ENCODE peak calls at places on chromosomes 6 and 20, in four cellular contexts. C, S, U and O are unnamed samples.
A peak's percentile ranks its signal among the peaks of the same experiment; 100 is the strongest.

GRCh38 chr6:136761227-136761922 is 30.9 kb downstream of the MAP3K5 start:
- DNase-seq in U (no peak), S (no peak), C (no peak), O (no peak)

GRCh38 chr6:31794294-31794865 is 1.2 kb downstream of the VARS1 start:
- DNase-seq in U (peak; percentile 49), S (no peak), C (no peak), O (no peak)

GRCh38 chr6:40152196-40152595 is 217.9 kb upstream of the MOCS1 start:
- DNase-seq in U (no peak), S (no peak), C (no peak), O (no peak)

GRCh38 chr6:119713903-119714302 is 364.3 kb upstream of the MAN1A1 start:
- DNase-seq in U (no peak), C (no peak), S (no peak), O (no peak)

GRCh38 chr6:39280247-39280731 is 33.9 kb downstream of the KCNK17 start:
- DNase-seq in C (peak; percentile 69), S (no peak), U (no peak), O (no peak)

GRCh38 chr6:24985313-24985712 is 49.6 kb upstream of the RIPOR2 start:
- DNase-seq in C (no peak), U (no peak), S (no peak), O (no peak)

GRCh38 chr6:36678488-36679042 is at the start of gene CDKN1A:
- DNase-seq in U (peak; percentile 89), S (peak; percentile 87), C (peak; percentile 68), O (no peak)

GRCh38 chr20:45429618-45430017 is 13.7 kb downstream of the PIGT start:
- DNase-seq in C (no peak), S (no peak), U (no peak), O (no peak)

GRCh38 chr6:149931501-149931900 is 8.6 kb upstream of the RAET1G start:
- DNase-seq in C (no peak), S (no peak), U (no peak), O (no peak)

GRCh38 chr6:2480267-2480966 is 235.0 kb upstream of the GMDS start:
- DNase-seq in U (no peak), C (no peak), S (no peak), O (no peak)

GRCh38 chr6:41424370-41425058 is 89.1 kb downstream of the NCR2 start:
- DNase-seq in C (peak; percentile 66), U (peak; percentile 80), S (peak; percentile 70), O (peak; percentile 31)

GRCh38 chr20:31835977-31836852 is 9.2 kb downstream of the FOXS1 start:
- DNase-seq in U (peak; percentile 88), S (peak; percentile 59), C (peak; percentile 51), O (peak; percentile 23)

GRCh38 chr6:144352310-144352709 is 67.2 kb downstream of the UTRN start:
- DNase-seq in S (no peak), U (no peak), C (no peak), O (no peak)

GRCh38 chr20:50788045-50788867 is 6.6 kb upstream of the BCAS4 start:
- DNase-seq in C (peak; percentile 51), S (peak; percentile 83), U (peak; percentile 68), O (no peak)

GRCh38 chr6:77172578-77172977 is 290.7 kb downstream of the HTR1B start:
- DNase-seq in C (no peak), U (no peak), S (no peak), O (no peak)

GRCh38 chr6:77177470-77177869 is 285.8 kb downstream of the HTR1B start:
- DNase-seq in U (no peak), S (no peak), C (no peak), O (no peak)

GRCh38 chr6:77178821-77179220 is 284.5 kb downstream of the HTR1B start:
- DNase-seq in C (no peak), S (no peak), U (no peak), O (no peak)

DNA sequence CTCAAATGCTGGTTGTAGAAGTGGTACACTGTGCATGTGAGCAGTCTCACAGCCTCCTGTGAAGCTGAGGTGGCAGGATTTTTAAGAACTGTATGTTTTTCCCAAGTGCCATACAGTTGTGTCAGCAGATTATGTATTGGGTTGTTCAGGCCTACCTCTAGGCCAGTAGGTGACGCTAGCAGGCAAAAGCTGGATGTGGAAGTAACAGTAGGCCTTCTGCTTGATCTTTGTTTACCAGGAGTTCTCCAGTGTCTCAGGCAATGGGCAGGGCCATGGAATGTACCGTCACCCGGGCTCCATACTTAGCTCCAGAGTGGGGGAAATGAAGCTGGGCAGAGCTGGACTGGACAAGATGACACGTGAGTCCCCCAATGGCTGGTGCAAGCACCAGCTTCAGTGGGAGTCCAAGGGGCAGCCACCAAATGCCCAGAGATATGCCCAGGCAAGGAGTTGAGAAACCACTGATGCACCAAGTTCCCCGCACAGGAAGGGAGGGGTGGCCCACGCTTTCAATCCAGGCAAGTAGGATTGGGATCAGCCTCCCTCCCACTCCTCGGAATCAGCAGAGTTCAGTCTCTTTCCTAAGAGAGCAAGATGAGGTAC is 289.7 kb downstream of the HTR1B start:
- DNase-seq in S (peak; percentile 1), C (no peak), U (no peak), O (no peak)
- TF ChIP-seq ZNF274 in S (no peak), C (no peak), U (no peak), O (no peak)

DNA sequence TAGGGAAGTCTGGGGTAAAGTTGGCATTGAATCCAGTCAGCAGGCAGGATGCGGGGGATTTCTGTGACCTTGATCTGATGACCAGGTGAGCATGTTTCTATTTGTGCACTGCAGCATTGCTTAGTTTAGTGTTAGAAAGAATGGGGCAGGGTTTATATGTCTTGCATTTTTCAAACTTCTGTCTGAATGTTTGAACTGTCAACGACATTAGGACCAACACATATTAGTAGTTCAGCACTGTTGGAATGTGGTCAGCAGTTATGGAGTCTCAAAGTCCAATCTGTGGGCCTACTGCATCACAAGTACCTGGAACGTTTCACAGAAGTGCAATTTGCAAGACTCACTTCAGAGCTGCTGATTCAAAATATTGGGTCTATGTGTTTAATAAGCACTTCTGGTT is 276.6 kb upstream of the BMP2 start:
- DNase-seq in C (no peak), S (peak; percentile 89), U (no peak), O (no peak)
- TF ChIP-seq REST in C (no peak), S (peak; percentile 98), U (no peak), O (no peak)

DNA sequence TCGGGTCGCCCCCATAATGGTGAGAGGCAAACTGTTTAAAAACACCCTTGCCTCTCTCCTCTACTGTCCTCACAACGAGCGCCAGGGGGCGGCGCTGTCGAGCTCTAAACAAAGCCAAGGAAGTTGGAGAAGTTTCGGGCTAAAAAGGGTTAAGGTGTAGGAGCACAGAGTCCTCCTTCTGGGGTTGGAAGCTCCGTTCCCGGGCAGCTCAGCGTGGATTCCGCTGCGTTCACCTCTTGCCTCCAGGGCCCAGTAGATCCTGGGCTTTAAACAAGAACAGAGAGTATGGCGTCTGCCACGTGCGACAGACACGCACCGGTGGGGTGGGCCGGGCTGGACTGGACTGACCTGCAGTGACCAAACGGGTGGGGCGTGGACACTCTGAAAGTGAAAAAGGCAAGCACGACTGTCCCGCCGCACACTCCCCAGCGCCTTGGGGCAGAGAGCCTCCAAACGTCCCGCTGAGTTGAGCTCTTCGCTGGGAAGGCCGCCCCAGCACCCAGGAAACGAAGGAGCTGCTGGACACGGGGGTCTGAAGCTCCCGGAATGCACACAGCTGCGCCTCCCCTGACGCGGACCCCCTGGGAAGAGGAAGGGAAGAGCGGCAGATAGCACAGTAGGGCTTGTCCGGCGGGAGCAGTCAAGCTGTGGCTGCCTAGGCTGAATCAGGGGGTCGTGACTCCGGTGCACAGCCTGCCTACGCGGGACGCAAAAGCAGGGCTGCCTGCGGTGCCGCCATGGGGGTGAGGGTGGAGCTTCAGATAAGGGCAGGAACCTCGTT is 1.6 kb upstream of the THBD start:
- DNase-seq in C (peak; percentile 42), S (no peak), U (peak; percentile 69), O (no peak)
- TF ChIP-seq ZNF274 in C (no peak), S (no peak), U (no peak), O (no peak)

GRCh38 chr6:8639928-8640649 is 204.7 kb upstream of the SLC35B3 start:
- DNase-seq in S (peak; percentile 13), U (no peak), C (no peak), O (no peak)
- TF ChIP-seq REST in S (no peak), U (no peak), C (no peak), O (no peak)

DNA sequence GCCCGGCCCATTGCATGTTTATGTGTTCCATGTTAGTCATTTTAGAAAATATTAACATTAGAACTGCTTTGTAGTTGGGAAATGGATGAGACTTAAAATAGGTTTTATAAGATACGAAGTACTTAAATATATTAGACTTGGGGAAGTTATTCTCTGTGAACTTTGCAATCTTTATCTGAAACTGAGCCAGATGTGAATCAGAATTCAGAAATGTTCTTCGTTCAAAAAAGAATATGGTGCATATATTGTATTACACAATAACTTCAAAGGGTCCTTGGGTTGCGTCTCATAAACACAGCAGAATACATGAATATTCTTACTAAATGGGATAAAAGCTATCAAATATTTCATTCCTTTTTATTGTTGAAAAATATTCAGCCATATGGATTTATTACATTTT is 43.1 kb downstream of the ZNF292 start:
- DNase-seq in S (no peak), C (no peak), U (no peak), O (no peak)
- TF ChIP-seq ZNF274 in S (no peak), C (no peak), U (no peak), O (no peak)

DNA sequence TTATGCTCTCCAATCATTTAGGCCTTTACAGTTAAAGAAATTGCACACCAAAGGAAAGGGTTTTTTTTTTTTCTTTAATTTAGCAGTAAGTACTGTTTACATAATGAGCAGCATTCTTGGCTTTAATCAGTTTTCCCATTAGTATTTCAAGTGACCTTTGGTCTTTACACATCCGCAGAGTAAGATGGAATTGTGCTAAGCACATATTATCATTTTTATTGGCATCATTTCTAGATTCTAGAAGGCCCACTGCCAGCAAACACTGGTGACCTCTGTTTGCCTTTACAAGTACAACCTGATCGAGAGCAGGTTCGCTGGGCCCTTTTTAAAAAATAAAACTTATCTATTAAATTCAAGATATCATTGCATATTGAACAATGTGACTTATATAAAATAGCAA is 104.3 kb downstream of the ADGRG6 start:
- DNase-seq in S (peak; percentile 28), U (no peak), C (no peak), O (no peak)
- TF ChIP-seq REST in S (no peak), U (no peak), C (no peak), O (no peak)

DNA sequence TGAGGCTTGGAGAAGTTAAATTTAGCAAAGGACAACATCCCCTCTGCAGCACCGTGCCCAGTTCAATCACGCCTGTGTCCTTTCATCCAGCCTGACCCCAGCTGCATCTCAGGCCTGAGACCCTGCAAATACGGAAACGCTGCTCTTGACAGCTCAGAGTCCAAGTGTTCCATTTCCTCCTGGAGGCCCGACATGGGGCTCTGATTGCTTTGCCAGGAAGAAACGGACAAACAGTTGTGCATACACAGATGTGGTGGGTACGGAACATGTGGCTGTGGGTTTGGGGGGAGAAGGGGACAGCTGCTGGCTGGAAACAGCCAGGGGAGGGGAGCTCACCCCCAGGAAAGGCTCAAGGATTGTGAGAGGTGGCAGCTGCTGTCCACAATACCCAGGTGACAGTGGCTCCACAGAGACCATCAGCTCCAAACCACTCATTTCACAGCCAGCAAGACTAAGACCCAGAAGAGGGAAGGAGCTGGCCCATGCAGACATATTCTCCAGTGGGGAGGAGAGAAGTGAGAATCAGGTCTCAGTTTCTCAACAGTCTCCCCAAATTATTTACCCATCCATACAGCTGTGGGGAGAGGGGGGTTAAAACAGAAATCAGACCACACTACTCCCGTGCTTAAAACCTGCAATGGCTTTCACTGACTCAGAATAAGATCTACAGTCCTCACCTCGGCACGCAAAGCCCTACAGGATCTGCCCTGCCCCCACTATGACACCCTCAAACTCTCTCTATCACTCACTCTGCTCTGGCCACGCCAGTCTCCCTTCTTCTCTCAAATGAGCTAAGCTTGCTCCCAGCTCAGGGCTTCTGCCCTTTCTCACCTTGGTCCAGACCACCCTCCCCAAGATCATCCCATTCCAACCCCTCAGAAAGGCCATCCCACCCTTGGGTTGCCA is 89.1 kb downstream of the PREX1 start:
- DNase-seq in U (no peak), C (no peak), S (peak; percentile 69), O (peak; percentile 92)
- TF ChIP-seq ZNF274 in U (no peak), C (no peak), S (no peak), O (no peak)

GRCh38 chr6:138403801-138404665 is at the start of gene HEBP2:
- DNase-seq in C (peak; percentile 89), S (peak; percentile 96), U (peak; percentile 96), O (peak; percentile 65)
- TF ChIP-seq REST in C (no peak), S (peak; percentile 71), U (no peak), O (peak; percentile 31)

GRCh38 chr20:62739581-62740285 is 31.1 kb downstream of the NTSR1 start:
- DNase-seq in U (no peak), C (no peak), S (no peak), O (no peak)
- TF ChIP-seq ZNF274 in U (no peak), C (no peak), S (no peak), O (no peak)